ENCODE peak calls at places on chromosomes 16 and 17, in four cellular contexts. S, U, I and R are unnamed samples.

GRCh38 chr16:64657316-64658011 is 464.4 kb downstream of the CDH11 start:
- DNase-seq in S (no peak), U (no peak), I (no peak), R (no peak)

GRCh38 chr17:83007504-83008475 is 71.6 kb upstream of the METRNL start:
- DNase-seq in S (no peak), U (no peak), I (no peak), R (peak; percentile 26)

GRCh38 chr16:87303431-87303930 is 13.7 kb downstream of the C16orf95 start:
- DNase-seq in S (no peak), U (peak; percentile 53), I (no peak), R (no peak)

GRCh38 chr17:79990051-79990592 is 45.5 kb downstream of the TBC1D16 start:
- DNase-seq in S (no peak), U (no peak), I (peak; percentile 66), R (no peak)

GRCh38 chr17:44804301-44805061 is 25.6 kb downstream of the GJC1 start:
- DNase-seq in S (no peak), U (no peak), I (no peak), R (no peak)

GRCh38 chr17:66283296-66283934 is 19.0 kb upstream of the PRKCA start:
- DNase-seq in S (no peak), U (no peak), I (no peak), R (no peak)

GRCh38 chr17:8147141-8147804 is 4.9 kb downstream of the PER1 start:
- DNase-seq in S (no peak), U (no peak), I (no peak), R (no peak)

GRCh38 chr16:85473909-85474640 is 139.0 kb upstream of the GSE1 start:
- DNase-seq in S (no peak), U (no peak), I (peak; percentile 85), R (peak; percentile 81)

GRCh38 chr17:17103160-17103559 is 60.9 kb downstream of the MPRIP start:
- DNase-seq in S (no peak), U (no peak), I (no peak), R (no peak)

GRCh38 chr16:88353691-88354090 is 29.1 kb upstream of the ZNF469 start:
- DNase-seq in S (no peak), U (no peak), I (no peak), R (peak; percentile 36)

GRCh38 chr17:57466042-57466471 is 209.7 kb downstream of the MSI2 start:
- DNase-seq in S (no peak), U (no peak), I (no peak), R (no peak)

GRCh38 chr16:59236804-59237463 is 502.8 kb upstream of the GOT2 start:
- DNase-seq in S (no peak), U (no peak), I (no peak), R (no peak)

GRCh38 chr17:80675451-80676095 is 130.9 kb downstream of the RPTOR start:
- DNase-seq in S (no peak), U (no peak), I (no peak), R (no peak)

GRCh38 chr17:38451840-38452529 is 23.7 kb downstream of the ARHGAP23 start:
- DNase-seq in S (no peak), U (peak; percentile 41), I (no peak), R (no peak)

GRCh38 chr17:7982666-7983065 is 19.7 kb upstream of the GUCY2D start:
- DNase-seq in S (no peak), U (no peak), I (peak; percentile 65), R (no peak)

GRCh38 chr17:1720856-1721386 is 3.6 kb upstream of the WDR81 start:
- DNase-seq in S (peak; percentile 61), U (no peak), I (peak; percentile 73), R (no peak)

GRCh38 chr16:4679156-4679853 is 14.1 kb upstream of the NUDT16L1 start:
- DNase-seq in S (no peak), U (no peak), I (no peak), R (peak; percentile 61)

GRCh38 chr16:1046271-1046955 is 26.1 kb upstream of the SSTR5 start:
- DNase-seq in S (no peak), U (no peak), I (no peak), R (no peak)

GRCh38 chr17:80877095-80877828 is 114.4 kb upstream of the CHMP6 start:
- DNase-seq in S (no peak), U (no peak), I (no peak), R (no peak)

GRCh38 chr17:21268596-21269188 is 15.5 kb upstream of the NATD1 start:
- DNase-seq in S (no peak), U (no peak), I (no peak), R (no peak)

GRCh38 chr16:47553853-47554564 is 92.9 kb downstream of the PHKB start:
- DNase-seq in S (no peak), U (no peak), I (no peak), R (no peak)

GRCh38 chr17:58238147-58238634 is at the start of gene LPO:
- DNase-seq in S (no peak), U (no peak), I (no peak), R (no peak)

GRCh38 chr17:2937331-2938003 is 125.9 kb downstream of the OR1D5 start:
- DNase-seq in S (no peak), U (no peak), I (peak; percentile 21), R (peak; percentile 59)

GRCh38 chr17:44279586-44280344 is 11.8 kb upstream of the SLC4A1 start:
- DNase-seq in S (no peak), U (peak; percentile 81), I (no peak), R (no peak)

GRCh38 chr17:80339118-80339517 is 75.8 kb upstream of the ENDOV start:
- DNase-seq in S (no peak), U (no peak), I (no peak), R (no peak)

GRCh38 chr16:6019490-6019991 is 921.9 kb upstream of the EEF2KMT start:
- DNase-seq in S (no peak), U (no peak), I (no peak), R (peak; percentile 78)

GRCh38 chr17:30429155-30429554 is 48.1 kb upstream of the GOSR1 start:
- DNase-seq in S (no peak), U (no peak), I (no peak), R (no peak)

GRCh38 chr16:1518626-1519135 is 14.8 kb upstream of the TMEM204 start:
- DNase-seq in S (no peak), U (no peak), I (no peak), R (no peak)

GRCh38 chr17:7515912-7516610 is 31.9 kb downstream of the POLR2A start:
- DNase-seq in S (no peak), U (no peak), I (no peak), R (no peak)

GRCh38 chr16:58197314-58198012 is 443 bp downstream of the CSNK2A2 start:
- DNase-seq in S (no peak), U (peak; percentile 72), I (no peak), R (peak; percentile 74)
- TF ChIP-seq JUND in S (no peak), U (no peak), I (no peak), R (no peak)

GRCh38 chr16:68907297-68907999 is 64.1 kb downstream of the TANGO6 start:
- DNase-seq in S (no peak), U (no peak), I (no peak), R (no peak)

GRCh38 chr16:68909099-68909733 is 65.9 kb downstream of the TANGO6 start:
- DNase-seq in S (no peak), U (no peak), I (no peak), R (no peak)

GRCh38 chr16:68915561-68915960 is 72.2 kb downstream of the TANGO6 start:
- DNase-seq in S (no peak), U (no peak), I (no peak), R (no peak)

GRCh38 chr16:68908000-68908313 is 64.6 kb downstream of the TANGO6 start:
- DNase-seq in S (no peak), U (no peak), I (no peak), R (no peak)

GRCh38 chr16:68910051-68910450 is 66.7 kb downstream of the TANGO6 start:
- DNase-seq in S (no peak), U (no peak), I (no peak), R (no peak)
- TF ChIP-seq JUND in S (no peak), U (no peak), I (no peak), R (no peak)

GRCh38 chr17:78176548-78177025 is 8.2 kb downstream of the SYNGR2 start:
- DNase-seq in S (no peak), U (peak; percentile 71), I (peak; percentile 82), R (peak; percentile 90)

GRCh38 chr17:78182504-78182903 is 4.3 kb downstream of the TK1 start:
- DNase-seq in S (no peak), U (no peak), I (no peak), R (no peak)

GRCh38 chr17:78180083-78180482 is 6.8 kb downstream of the TK1 start:
- DNase-seq in S (no peak), U (no peak), I (no peak), R (no peak)

GRCh38 chr17:78180508-78180907 is 6.3 kb downstream of the TK1 start:
- DNase-seq in S (no peak), U (no peak), I (no peak), R (no peak)

DNA sequence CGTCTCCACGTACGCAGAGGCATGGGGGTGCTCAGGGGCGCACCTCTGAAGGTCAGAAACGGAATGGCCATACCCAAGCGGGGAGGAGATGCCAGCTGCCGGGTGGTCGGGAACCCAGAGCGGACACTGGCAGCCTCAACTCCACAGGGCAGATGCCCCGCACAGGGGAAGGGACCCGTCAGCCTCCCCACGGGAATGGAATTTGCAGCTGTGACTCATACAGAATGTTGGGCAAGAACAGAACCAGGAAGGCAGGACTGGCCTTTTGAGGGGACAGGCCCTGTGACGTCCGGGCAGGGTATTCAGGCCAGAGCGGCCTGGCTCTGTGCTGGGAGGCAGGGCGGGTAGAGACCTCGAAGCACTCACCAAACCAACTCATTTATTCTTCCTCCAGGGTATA is 7.5 kb downstream of the TK1 start:
- DNase-seq in S (no peak), U (no peak), I (peak; percentile 31), R (no peak)
- TF ChIP-seq JUND in S (no peak), U (no peak), I (no peak), R (no peak)

GRCh38 chr16:11061629-11062270 is 117.4 kb downstream of the CLEC16A start:
- DNase-seq in S (no peak), U (no peak), I (no peak), R (no peak)
- TF ChIP-seq JUND in S (no peak), U (no peak), I (no peak), R (no peak)

DNA sequence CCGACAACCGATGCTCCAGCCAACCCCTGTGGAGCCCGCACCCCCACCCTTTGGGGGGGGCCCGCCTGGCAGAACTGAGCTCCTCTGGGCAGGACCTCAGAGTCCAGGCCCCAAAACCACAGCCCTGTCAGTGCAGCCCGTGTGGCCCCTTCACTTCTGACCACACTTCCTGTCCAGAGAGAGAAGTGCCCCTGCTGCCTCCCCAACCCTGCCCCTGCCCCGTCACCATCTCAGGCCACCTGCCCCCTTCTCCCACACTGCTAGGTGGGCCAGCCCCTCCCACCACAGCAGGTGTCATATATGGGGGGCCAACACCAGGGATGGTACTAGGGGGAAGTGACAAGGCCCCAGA is 17.9 kb downstream of the NGFR start:
- DNase-seq in S (no peak), U (no peak), I (no peak), R (no peak)
- TF ChIP-seq JUND in S (no peak), U (no peak), I (no peak), R (no peak)

GRCh38 chr17:75238684-75239191 is 22.7 kb downstream of the GGA3 start:
- DNase-seq in S (peak; percentile 59), U (peak; percentile 69), I (peak; percentile 79), R (peak; percentile 90)
- TF ChIP-seq JUND in S (no peak), U (no peak), I (no peak), R (no peak)

DNA sequence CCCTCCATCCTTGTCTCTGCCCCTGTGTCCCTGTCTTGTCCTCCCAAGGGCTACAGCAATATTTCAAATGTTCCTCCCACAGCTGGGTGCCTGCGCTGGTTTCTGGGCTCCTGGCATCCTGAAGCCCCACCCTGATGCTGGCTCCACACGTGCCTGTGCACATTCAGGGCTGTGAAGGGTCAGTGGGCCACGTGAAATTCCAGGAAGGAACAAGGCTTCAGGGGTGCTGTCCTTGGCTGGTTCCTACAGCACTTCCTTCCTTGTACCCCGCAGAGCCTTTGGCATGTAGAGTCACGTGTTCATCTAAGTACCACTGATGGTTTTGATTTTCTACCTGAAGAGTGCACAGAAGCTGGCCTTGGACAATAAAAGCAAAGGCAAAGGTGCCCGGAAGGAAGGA is 57.7 kb upstream of the NLK start:
- DNase-seq in S (no peak), U (no peak), I (no peak), R (no peak)
- TF ChIP-seq JUND in S (no peak), U (no peak), I (no peak), R (no peak)